ENCODE peak calls at places on chromosomes 2 and 18, in four cellular contexts. One of them, this sample, is unnamed. For H3K4me1, the result is how much of the 10 kb centered on the place peaks cover.

GRCh38 chr2:109331864-109332848 is 203.2 kb downstream of the SH3RF3 start:
- DNase-seq in H9: peak
- DNase-seq in endodermal cell: peak
- DNase-seq in trophoblast cell: peak
- DNase-seq in this sample: peak

GRCh38 chr2:12834239-12834638 is 117.5 kb downstream of the TRIB2 start:
- DNase-seq in H9: no peak
- DNase-seq in endodermal cell: no peak
- DNase-seq in trophoblast cell: no peak
- DNase-seq in this sample: no peak

GRCh38 chr2:54945401-54946219 is 104.6 kb downstream of the RTN4 start:
- DNase-seq in H9: no peak
- DNase-seq in endodermal cell: peak
- DNase-seq in trophoblast cell: no peak
- DNase-seq in this sample: peak

GRCh38 chr18:51193621-51194287 is 3.7 kb downstream of the MEX3C start:
- DNase-seq in H9: no peak
- DNase-seq in endodermal cell: no peak
- DNase-seq in trophoblast cell: peak
- DNase-seq in this sample: no peak

GRCh38 chr2:165778653-165779451 is 15.2 kb downstream of the GALNT3 start:
- DNase-seq in H9: peak
- DNase-seq in endodermal cell: peak
- DNase-seq in trophoblast cell: peak
- DNase-seq in this sample: no peak

GRCh38 chr2:241857572-241858121 is 1.0 kb downstream of the PDCD1 start:
- DNase-seq in H9: no peak
- DNase-seq in endodermal cell: no peak
- DNase-seq in trophoblast cell: no peak
- DNase-seq in this sample: no peak

GRCh38 chr2:12057436-12058166 is 311.2 kb downstream of the LPIN1 start:
- DNase-seq in H9: peak
- DNase-seq in endodermal cell: peak
- DNase-seq in trophoblast cell: no peak
- DNase-seq in this sample: no peak

GRCh38 chr2:70388813-70389212 is 86.9 kb upstream of the FAM136A start:
- DNase-seq in H9: no peak
- DNase-seq in endodermal cell: no peak
- DNase-seq in trophoblast cell: no peak
- DNase-seq in this sample: no peak

GRCh38 chr2:55228224-55228563 is 3.9 kb downstream of the CLHC1 start:
- DNase-seq in H9: no peak
- DNase-seq in endodermal cell: no peak
- DNase-seq in trophoblast cell: no peak
- DNase-seq in this sample: no peak

GRCh38 chr2:240238201-240238600 is 97.7 kb upstream of the OTOS start:
- DNase-seq in H9: no peak
- DNase-seq in endodermal cell: no peak
- DNase-seq in trophoblast cell: no peak
- DNase-seq in this sample: no peak

GRCh38 chr2:56204556-56204955 is 20.8 kb downstream of the CCDC85A start:
- DNase-seq in H9: no peak
- DNase-seq in endodermal cell: no peak
- DNase-seq in trophoblast cell: no peak
- DNase-seq in this sample: no peak

GRCh38 chr18:9322730-9323129 is 11.8 kb upstream of the TWSG1 start:
- DNase-seq in H9: no peak
- DNase-seq in endodermal cell: no peak
- DNase-seq in trophoblast cell: no peak
- DNase-seq in this sample: no peak

GRCh38 chr18:1663879-1664705 is 759.4 kb downstream of the ADCYAP1 start:
- DNase-seq in H9: peak
- DNase-seq in endodermal cell: peak
- DNase-seq in trophoblast cell: peak
- DNase-seq in this sample: peak

GRCh38 chr2:237675326-237675725 is 47.9 kb downstream of the LRRFIP1 start:
- DNase-seq in H9: no peak
- DNase-seq in endodermal cell: no peak
- DNase-seq in trophoblast cell: no peak
- DNase-seq in this sample: no peak

GRCh38 chr2:144583741-144584453 is 64.0 kb upstream of the ZEB2 start:
- DNase-seq in H9: no peak
- DNase-seq in endodermal cell: no peak
- DNase-seq in trophoblast cell: peak
- DNase-seq in this sample: no peak

GRCh38 chr2:71888741-71889445 is 258.8 kb downstream of the CYP26B1 start:
- DNase-seq in H9: no peak
- DNase-seq in endodermal cell: peak
- DNase-seq in trophoblast cell: no peak
- DNase-seq in this sample: peak

GRCh38 chr18:43571078-43571689 is 293.9 kb upstream of the SYT4 start:
- DNase-seq in H9: no peak
- DNase-seq in endodermal cell: peak
- DNase-seq in trophoblast cell: peak
- DNase-seq in this sample: no peak

GRCh38 chr2:151946856-151947523 is 118.8 kb upstream of the ARL5A start:
- DNase-seq in H9: peak
- DNase-seq in endodermal cell: peak
- DNase-seq in trophoblast cell: peak
- DNase-seq in this sample: no peak

GRCh38 chr2:128456281-128456680 is 137.6 kb upstream of the HS6ST1 start:
- DNase-seq in H9: peak
- DNase-seq in endodermal cell: peak
- DNase-seq in trophoblast cell: no peak
- DNase-seq in this sample: peak

GRCh38 chr2:202056611-202057010 is 16.4 kb upstream of the KIAA2012 start:
- DNase-seq in H9: no peak
- DNase-seq in endodermal cell: no peak
- DNase-seq in trophoblast cell: peak
- DNase-seq in this sample: no peak

GRCh38 chr2:136407113-136407951 is 289.4 kb upstream of the CXCR4 start:
- DNase-seq in H9: no peak
- DNase-seq in endodermal cell: no peak
- DNase-seq in trophoblast cell: no peak
- DNase-seq in this sample: no peak

GRCh38 chr2:128440087-128440665 is 121.5 kb upstream of the HS6ST1 start:
- DNase-seq in H9: peak
- DNase-seq in endodermal cell: peak
- DNase-seq in trophoblast cell: no peak
- DNase-seq in this sample: peak

GRCh38 chr2:64165696-64166095 is 21.5 kb upstream of the PELI1 start:
- DNase-seq in H9: no peak
- DNase-seq in endodermal cell: no peak
- DNase-seq in trophoblast cell: no peak
- DNase-seq in this sample: no peak

GRCh38 chr2:111946294-111947114 is 48.1 kb downstream of the MERTK start:
- DNase-seq in H9: no peak
- DNase-seq in endodermal cell: no peak
- DNase-seq in trophoblast cell: peak
- DNase-seq in this sample: no peak

GRCh38 chr2:70029814-70030409 is 57.4 kb upstream of the PCBP1 start:
- DNase-seq in H9: peak
- DNase-seq in endodermal cell: peak
- DNase-seq in trophoblast cell: peak
- DNase-seq in this sample: peak

GRCh38 chr18:35436076-35436649 is 59.0 kb upstream of the ZNF396 start:
- DNase-seq in H9: no peak
- DNase-seq in endodermal cell: no peak
- DNase-seq in trophoblast cell: no peak
- DNase-seq in this sample: no peak

GRCh38 chr2:191151315-191151698 is 513 bp upstream of the STAT4 start:
- DNase-seq in H9: peak
- DNase-seq in endodermal cell: no peak
- DNase-seq in trophoblast cell: no peak
- DNase-seq in this sample: no peak

GRCh38 chr2:64854773-64855237 is 134.4 kb upstream of the SLC1A4 start:
- DNase-seq in H9: no peak
- DNase-seq in endodermal cell: no peak
- DNase-seq in trophoblast cell: peak
- DNase-seq in this sample: no peak

GRCh38 chr2:230540332-230540731 is 124.3 kb downstream of the SP100 start:
- DNase-seq in H9: no peak
- DNase-seq in endodermal cell: no peak
- DNase-seq in trophoblast cell: no peak
- DNase-seq in this sample: no peak
- H3K4me1 ChIP-seq in H9: under half
- H3K4me1 ChIP-seq in endodermal cell: under half
- H3K4me1 ChIP-seq in trophoblast cell: under half
- H3K4me1 ChIP-seq in this sample: under half

DNA sequence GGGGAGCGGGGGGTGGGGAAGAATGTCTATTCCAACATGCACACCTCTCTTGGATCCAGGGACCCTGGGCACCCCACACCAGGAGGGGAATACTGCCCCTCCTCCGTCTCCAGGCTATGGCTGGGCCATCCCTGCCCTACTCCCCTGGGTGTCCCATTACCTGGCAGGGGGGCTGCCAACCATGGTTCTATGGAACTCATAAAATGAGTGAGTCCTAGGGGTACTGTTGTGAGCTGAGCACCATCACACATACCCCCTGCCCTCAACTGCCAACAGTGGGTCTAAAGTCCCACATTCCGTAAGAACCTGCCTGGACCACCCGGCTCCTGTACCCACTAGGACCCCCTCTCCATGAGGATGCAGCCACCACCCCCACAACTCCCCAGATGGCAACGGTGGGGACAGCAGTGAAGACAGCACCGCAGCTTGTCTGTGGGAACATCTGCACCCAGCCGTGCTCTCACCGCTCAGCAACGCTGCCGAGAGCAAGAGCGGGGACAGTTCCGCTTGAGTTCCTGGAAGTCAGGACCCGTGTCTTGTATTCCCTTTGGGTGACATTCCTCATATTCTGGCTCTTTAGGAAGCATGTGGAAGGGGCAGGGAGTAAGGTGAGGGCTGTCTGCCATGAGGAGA is 41.5 kb downstream of the BIN1 start:
- DNase-seq in H9: no peak
- DNase-seq in endodermal cell: no peak
- DNase-seq in trophoblast cell: no peak
- DNase-seq in this sample: no peak
- H3K27ac ChIP-seq in H9: no peak
- H3K27ac ChIP-seq in endodermal cell: peak
- H3K27ac ChIP-seq in trophoblast cell: peak
- H3K27ac ChIP-seq in this sample: peak

GRCh38 chr2:53786371-53787254 is at the start of the genes ASB3 and ERLEC1:
- DNase-seq in H9: peak
- DNase-seq in endodermal cell: peak
- DNase-seq in trophoblast cell: peak
- DNase-seq in this sample: peak

GRCh38 chr2:53787911-53788289 is 1.1 kb downstream of the ERLEC1 start:
- DNase-seq in H9: no peak
- DNase-seq in endodermal cell: no peak
- DNase-seq in trophoblast cell: no peak
- DNase-seq in this sample: no peak

GRCh38 chr2:53784431-53784830 is 2.3 kb downstream of the ASB3 start:
- DNase-seq in H9: no peak
- DNase-seq in endodermal cell: no peak
- DNase-seq in trophoblast cell: no peak
- DNase-seq in this sample: no peak

GRCh38 chr2:53787255-53787910 is 539 bp downstream of the ERLEC1 start:
- DNase-seq in H9: no peak
- DNase-seq in endodermal cell: peak
- DNase-seq in trophoblast cell: peak
- DNase-seq in this sample: no peak

GRCh38 chr2:53785378-53785777 is 1.4 kb downstream of the ASB3 start:
- DNase-seq in H9: no peak
- DNase-seq in endodermal cell: no peak
- DNase-seq in trophoblast cell: no peak
- DNase-seq in this sample: no peak
- H3K4me1 ChIP-seq in H9: under half
- H3K4me1 ChIP-seq in endodermal cell: under half
- H3K4me1 ChIP-seq in trophoblast cell: under half
- H3K4me1 ChIP-seq in this sample: under half

GRCh38 chr18:13810950-13811485 is 12.9 kb upstream of the MC5R start:
- DNase-seq in H9: no peak
- DNase-seq in endodermal cell: no peak
- DNase-seq in trophoblast cell: no peak
- DNase-seq in this sample: no peak

GRCh38 chr18:13809521-13810252 is 14.3 kb upstream of the MC5R start:
- DNase-seq in H9: peak
- DNase-seq in endodermal cell: peak
- DNase-seq in trophoblast cell: peak
- DNase-seq in this sample: no peak

GRCh38 chr18:13811993-13812392 is 12.0 kb upstream of the MC5R start:
- DNase-seq in H9: peak
- DNase-seq in endodermal cell: peak
- DNase-seq in trophoblast cell: no peak
- DNase-seq in this sample: no peak

GRCh38 chr18:13809025-13809384 is 14.9 kb upstream of the MC5R start:
- DNase-seq in H9: no peak
- DNase-seq in endodermal cell: no peak
- DNase-seq in trophoblast cell: no peak
- DNase-seq in this sample: peak

GRCh38 chr18:13808294-13809024 is 15.5 kb upstream of the MC5R start:
- DNase-seq in H9: peak
- DNase-seq in endodermal cell: peak
- DNase-seq in trophoblast cell: no peak
- DNase-seq in this sample: peak
- H3K27ac ChIP-seq in H9: peak
- H3K27ac ChIP-seq in endodermal cell: no peak
- H3K27ac ChIP-seq in trophoblast cell: no peak
- H3K27ac ChIP-seq in this sample: no peak

GRCh38 chr18:24021505-24021904 is 7.0 kb downstream of the TTC39C start:
- DNase-seq in H9: no peak
- DNase-seq in endodermal cell: no peak
- DNase-seq in trophoblast cell: no peak
- DNase-seq in this sample: no peak
- H3K4me1 ChIP-seq in H9: under half
- H3K4me1 ChIP-seq in endodermal cell: under half
- H3K4me1 ChIP-seq in trophoblast cell: under half
- H3K4me1 ChIP-seq in this sample: under half

DNA sequence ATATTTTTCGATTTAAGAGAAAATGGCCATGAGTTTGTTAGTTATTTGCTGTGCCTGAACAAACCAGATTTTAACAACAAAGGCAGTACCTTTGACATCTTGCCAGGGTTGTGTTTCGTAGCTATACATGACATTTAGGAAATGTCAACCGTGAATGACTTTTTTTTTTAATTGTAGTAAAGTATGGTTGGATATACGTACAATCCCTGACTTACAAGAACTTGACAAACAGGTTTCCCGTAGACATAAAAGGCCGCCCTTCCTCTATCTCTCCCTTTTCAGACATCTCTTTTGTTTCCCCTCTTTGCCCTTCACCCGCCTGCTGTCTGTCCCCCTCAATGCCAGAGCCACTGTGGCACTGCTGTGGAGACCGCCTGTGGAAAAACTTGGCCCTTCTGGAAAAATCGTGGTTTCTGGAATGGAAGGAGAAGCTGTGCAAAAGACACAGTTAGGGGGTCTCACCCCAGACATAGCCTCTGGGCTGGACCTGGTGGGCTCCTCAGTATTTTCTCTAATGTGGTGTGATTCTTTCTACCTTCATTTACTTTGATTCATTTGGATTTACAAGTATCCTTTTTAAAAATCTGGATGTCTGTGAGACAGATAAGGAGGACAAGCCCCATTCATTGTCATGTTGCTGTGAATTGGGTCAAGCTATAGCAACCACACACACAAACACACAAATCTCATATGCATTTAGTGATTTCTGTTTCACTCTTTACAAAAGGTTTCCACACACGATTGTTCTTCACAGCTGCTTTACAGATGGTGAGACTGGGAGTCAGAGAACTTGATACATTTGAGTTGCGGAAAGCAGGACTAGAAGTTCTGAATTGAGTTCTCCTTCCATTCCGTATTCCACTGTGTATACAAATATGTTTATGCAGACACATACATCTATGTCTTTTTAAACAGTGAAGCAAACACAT is 48.6 kb downstream of the SPATS2L start:
- DNase-seq in H9: no peak
- DNase-seq in endodermal cell: no peak
- DNase-seq in trophoblast cell: peak
- DNase-seq in this sample: no peak
- H3K27ac ChIP-seq in H9: peak
- H3K27ac ChIP-seq in endodermal cell: no peak
- H3K27ac ChIP-seq in trophoblast cell: peak
- H3K27ac ChIP-seq in this sample: no peak